ENCODE peak calls at places on chromosomes 12 and 14, in ten cellular contexts. F is AG04450, R is MM.1S, O is adrenal gland, C is PC-3, H is hepatocyte, W is bronchial epithelial cell, J is IMR-90, D is tibial artery, Q is prostate gland. K is an unnamed sample.
A peak's percentile ranks its signal among the peaks of the same experiment; 100 is the strongest.

GRCh38 chr12:93300611-93301021 is 77.1 kb upstream of the NUDT4 start:
- DNase-seq in O (no peak), Q (no peak), J (no peak), F (no peak), D (no peak), W (no peak), R (no peak), H (peak; percentile 24), C (no peak), K (no peak)

GRCh38 chr12:57404966-57405640 is 25.7 kb downstream of the R3HDM2 start:
- DNase-seq in H (no peak), O (no peak), Q (no peak), J (no peak), C (no peak), D (no peak), R (no peak), F (no peak), W (no peak), K (no peak)

GRCh38 chr14:61176686-61177085 is 104.5 kb downstream of the TMEM30B start:
- DNase-seq in C (no peak), O (no peak), W (no peak), Q (no peak), F (no peak), J (no peak), R (no peak), H (no peak), D (no peak), K (peak; percentile 48)

GRCh38 chr12:117032593-117033381 is 66.4 kb downstream of the TESC start:
- DNase-seq in O (peak; percentile 7), H (no peak), R (no peak), F (no peak), Q (no peak), C (no peak), D (peak; percentile 56), J (peak; percentile 35), W (no peak), K (peak; percentile 27)

GRCh38 chr14:96162265-96162664 is 42.4 kb upstream of the BDKRB2 start:
- DNase-seq in H (no peak), D (peak; percentile 7), R (no peak), W (no peak), J (peak; percentile 56), C (no peak), O (no peak), F (no peak), Q (no peak), K (no peak)

GRCh38 chr14:94124582-94125377 is 4.6 kb downstream of the IFI27L2 start:
- DNase-seq in R (no peak), H (no peak), Q (no peak), F (no peak), C (no peak), J (no peak), D (no peak), W (no peak), O (no peak), K (no peak)

GRCh38 chr14:32938719-32939253 is at the start of gene NPAS3:
- DNase-seq in C (no peak), D (peak; percentile 66), O (peak; percentile 31), H (peak; percentile 35), W (no peak), F (no peak), R (no peak), Q (no peak), J (no peak), K (peak; percentile 68)

GRCh38 chr14:82447586-82447985 is 913.9 kb upstream of the SEL1L start:
- DNase-seq in R (no peak), W (no peak), Q (no peak), J (no peak), D (no peak), F (no peak), H (no peak), C (no peak), O (no peak), K (no peak)

DNA sequence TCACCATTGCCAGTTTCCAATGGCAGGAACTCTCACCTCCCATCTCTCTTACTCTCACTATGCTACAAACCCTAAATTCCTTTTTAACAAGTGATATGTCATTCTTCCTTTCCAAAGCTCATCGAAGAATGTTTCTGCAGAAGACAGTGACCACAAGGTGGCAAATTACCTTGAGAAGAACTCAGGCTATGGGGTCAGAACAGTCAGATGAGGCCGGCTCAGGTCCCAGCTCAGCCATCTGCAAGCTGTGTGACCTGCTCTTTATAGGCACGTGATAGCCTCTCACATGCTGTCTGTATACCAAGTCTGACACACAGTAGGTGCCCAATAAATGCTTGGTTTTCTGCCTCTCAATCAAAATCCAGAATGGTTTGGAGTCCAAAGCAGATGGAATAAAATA is 80.7 kb downstream of the FOXN3 start:
- DNase-seq in C (peak; percentile 33), R (no peak), Q (no peak), J (no peak), H (no peak), D (no peak), F (no peak), W (no peak), O (no peak), K (no peak)
- TF ChIP-seq CTCF in C (peak; percentile 38), R (peak; percentile 6), Q (no peak), J (no peak), H (no peak), D (no peak), F (no peak), W (no peak), O (no peak), K (no peak)

DNA sequence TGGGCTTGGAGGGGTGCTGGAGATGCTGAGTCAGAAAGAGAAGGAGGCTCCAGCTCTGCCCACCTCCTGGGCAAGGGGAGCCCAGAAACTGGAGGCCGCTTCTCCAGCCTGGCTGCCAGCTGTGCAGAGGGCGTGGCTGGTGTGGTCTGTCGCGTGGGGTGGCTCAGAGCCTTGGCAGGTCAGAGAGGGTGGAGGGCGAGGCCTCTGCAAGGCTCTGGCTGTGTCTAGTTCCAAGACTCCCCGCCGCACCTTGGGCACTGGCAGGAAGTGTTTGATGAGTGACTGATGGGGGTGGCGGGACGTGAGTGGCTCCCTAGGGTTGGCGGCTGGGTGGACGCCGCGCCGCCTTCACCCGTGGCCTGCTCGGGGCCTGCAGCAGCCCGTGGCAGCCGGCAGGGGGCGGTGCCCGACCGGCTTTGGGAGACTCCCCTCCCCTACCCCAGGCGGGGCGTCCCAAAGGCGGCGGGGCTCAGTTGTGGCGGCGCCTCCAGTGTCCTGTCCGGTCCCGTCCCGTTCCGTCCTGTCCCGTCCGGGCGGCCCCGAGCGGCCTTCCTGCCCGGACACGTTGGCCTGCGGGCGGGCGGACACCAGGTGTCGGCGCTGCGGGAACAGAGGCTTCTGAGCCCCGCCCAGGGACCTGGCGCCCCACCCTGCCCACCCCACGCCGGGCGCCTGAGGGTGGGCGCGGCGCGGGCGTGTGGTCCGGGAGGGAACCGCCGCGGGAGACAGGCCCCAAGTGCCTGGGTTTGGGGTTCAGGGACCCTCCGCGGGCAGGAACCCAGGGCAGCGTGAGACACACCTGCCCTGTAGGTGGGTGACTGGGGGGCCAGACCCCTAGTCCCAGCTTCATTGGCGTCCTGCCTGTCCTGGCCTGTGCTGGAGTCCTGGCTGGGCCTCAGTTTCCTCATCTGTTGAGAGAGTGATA is 39.7 kb downstream of the KRT80 start:
- DNase-seq in R (peak; percentile 58), O (peak; percentile 64), H (peak; percentile 91), F (no peak), W (peak; percentile 87), C (peak; percentile 82), J (peak; percentile 41), D (peak; percentile 83), Q (peak; percentile 88), K (peak; percentile 71)
- H3K4me3 ChIP-seq in R (peak overlapping the region; percentile 49), O (no peak overlapping the region), H (no peak overlapping the region), F (peak overlapping the region; percentile 43), W (no peak overlapping the region), C (peak overlapping the region; percentile 42), J (peak overlapping the region; percentile 30), D (peak overlapping the region; percentile 58), Q (peak overlapping the region; percentile 20), K (peak overlapping the region; percentile 23)

GRCh38 chr14:99273025-99273723 is 1.2 kb upstream of the BCL11B start:
- DNase-seq in Q (no peak), F (no peak), R (no peak), O (no peak), J (no peak), D (no peak), C (no peak), H (peak; percentile 76), W (peak; percentile 35), K (peak; percentile 61)

GRCh38 chr14:99272669-99273024 is 650 bp upstream of the BCL11B start:
- DNase-seq in C (no peak), D (no peak), F (no peak), R (no peak), H (no peak), W (peak; percentile 22), Q (no peak), O (no peak), J (no peak), K (no peak)

GRCh38 chr14:99271288-99271941 is 582 bp downstream of the BCL11B start:
- DNase-seq in J (no peak), C (no peak), F (no peak), H (no peak), Q (no peak), R (no peak), W (no peak), O (no peak), D (no peak), K (no peak)

GRCh38 chr14:99270491-99271287 is 1.3 kb downstream of the BCL11B start:
- DNase-seq in R (no peak), H (peak; percentile 44), F (no peak), Q (no peak), J (no peak), O (no peak), C (no peak), W (no peak), D (peak; percentile 67), K (no peak)

DNA sequence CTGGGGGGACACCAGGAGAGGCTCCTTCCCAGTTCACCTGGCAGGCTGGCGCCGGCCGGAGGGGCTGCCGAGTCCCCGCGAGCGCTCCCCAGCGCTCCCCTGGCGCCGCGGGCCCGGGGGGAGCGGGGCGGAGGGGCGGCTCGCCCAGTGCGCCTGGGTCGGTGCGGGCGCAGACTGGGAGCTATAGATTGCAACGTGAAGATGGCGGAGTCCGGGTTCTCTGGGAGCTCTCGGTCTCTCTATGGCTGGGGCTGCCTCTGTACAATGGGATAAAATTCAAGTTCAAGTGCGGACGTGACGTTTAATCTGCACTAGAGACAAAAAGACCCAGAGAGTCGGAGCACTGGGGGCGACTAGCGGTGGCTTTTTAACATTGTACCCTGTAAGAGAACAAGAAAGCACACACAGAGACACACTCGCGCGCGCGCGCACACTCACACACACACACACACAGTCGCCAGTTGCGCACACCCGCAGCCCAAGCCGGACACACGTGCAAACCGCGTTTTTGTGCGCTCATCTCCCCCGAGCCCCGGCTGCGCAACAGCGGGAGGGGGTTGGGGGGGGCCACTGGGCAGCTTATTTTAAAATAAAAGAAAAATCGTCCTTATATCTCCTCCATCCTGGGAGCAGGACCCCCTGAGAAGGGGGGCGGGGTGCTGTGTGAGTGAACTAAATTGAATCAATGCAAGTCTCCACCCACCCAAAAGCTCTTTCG is at the start of gene BCL11B:
- DNase-seq in W (peak; percentile 84), H (peak; percentile 92), R (peak; percentile 80), J (peak; percentile 66), C (peak; percentile 61), O (peak; percentile 45), F (peak; percentile 23), Q (peak; percentile 49), D (peak; percentile 66), K (peak; percentile 94)
- H3K27me3 ChIP-seq in W (no peaks in the 10 kb centered on the region), H (peaks cover 24% of the 10 kb centered on the region), R (no peaks in the 10 kb centered on the region), J (peaks cover 65% of the 10 kb centered on the region), C (peaks cover 83% of the 10 kb centered on the region), O (peaks cover 66% of the 10 kb centered on the region), F (peaks cover 44% of the 10 kb centered on the region), Q (peaks cover 22% of the 10 kb centered on the region), D (peaks cover 82% of the 10 kb centered on the region), K (peaks cover 82% of the 10 kb centered on the region)

DNA sequence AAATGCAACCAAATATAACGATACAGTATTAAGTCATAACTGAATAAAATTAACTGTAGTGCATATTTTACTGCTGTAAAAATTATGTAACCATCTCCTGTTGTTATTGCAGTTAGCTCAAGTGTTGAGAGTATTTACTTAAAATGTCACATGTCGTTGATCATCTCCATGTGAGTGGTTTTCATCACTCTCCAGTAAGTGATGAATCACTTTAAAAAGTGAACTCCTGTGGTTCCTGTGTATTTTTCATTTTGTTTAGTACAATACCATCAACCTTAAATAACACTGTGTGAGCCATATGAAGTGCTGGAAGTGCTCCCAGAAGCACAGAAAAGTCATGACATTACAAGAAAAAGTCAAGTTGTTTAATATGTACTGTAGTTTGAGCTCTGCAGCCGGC is 104.7 kb upstream of the SLCO1B1 start:
- DNase-seq in O (no peak), W (peak; percentile 1), D (no peak), C (peak; percentile 10), J (no peak), F (no peak), R (no peak), H (no peak), Q (no peak), K (no peak)
- TF ChIP-seq CTCF in O (no peak), W (no peak), D (no peak), C (no peak), J (no peak), F (no peak), R (no peak), H (no peak), Q (no peak), K (no peak)